ENCODE peak calls at places on chromosomes 5 and 9, in four cellular contexts. One of them, this sample, is unnamed.

GRCh38 chr5:34534237-34535108 is 121.7 kb upstream of the RAI14 start:
- DNase-seq in neuronal stem cell: no peak
- DNase-seq in H9: no peak
- DNase-seq in H1: no peak
- DNase-seq in this sample: peak

GRCh38 chr9:134475051-134475790 is 149.0 kb downstream of the RXRA start:
- DNase-seq in H1: no peak
- DNase-seq in neuronal stem cell: no peak
- DNase-seq in H9: no peak
- DNase-seq in this sample: peak

GRCh38 chr5:68375540-68375939 is 160.0 kb downstream of the PIK3R1 start:
- DNase-seq in H1: no peak
- DNase-seq in neuronal stem cell: no peak
- DNase-seq in H9: no peak
- DNase-seq in this sample: no peak

GRCh38 chr5:1008451-1009358 is at the start of gene NKD2:
- DNase-seq in H9: no peak
- DNase-seq in neuronal stem cell: peak
- DNase-seq in H1: peak
- DNase-seq in this sample: peak

GRCh38 chr5:153866176-153866575 is 172.5 kb downstream of the FAM114A2 start:
- DNase-seq in H9: no peak
- DNase-seq in neuronal stem cell: no peak
- DNase-seq in H1: no peak
- DNase-seq in this sample: no peak

GRCh38 chr5:19608434-19608833 is 379.6 kb downstream of the CDH18 start:
- DNase-seq in neuronal stem cell: no peak
- DNase-seq in H9: no peak
- DNase-seq in H1: no peak
- DNase-seq in this sample: peak

GRCh38 chr5:135599421-135600140 is 20.8 kb upstream of the CXCL14 start:
- DNase-seq in H1: peak
- DNase-seq in neuronal stem cell: no peak
- DNase-seq in H9: no peak
- DNase-seq in this sample: no peak

GRCh38 chr5:54484219-54484894 is 28.9 kb downstream of the HSPB3 start:
- DNase-seq in neuronal stem cell: no peak
- DNase-seq in H1: no peak
- DNase-seq in H9: no peak
- DNase-seq in this sample: no peak

GRCh38 chr9:11144750-11145149 is 531.9 kb upstream of the PTPRD start:
- DNase-seq in neuronal stem cell: no peak
- DNase-seq in H9: no peak
- DNase-seq in H1: no peak
- DNase-seq in this sample: no peak

GRCh38 chr5:80082731-80083114 is 47.6 kb downstream of the THBS4 start:
- DNase-seq in H1: peak
- DNase-seq in H9: peak
- DNase-seq in neuronal stem cell: peak
- DNase-seq in this sample: peak

GRCh38 chr5:141492168-141492885 is 3.4 kb downstream of the PCDHGC5 start:
- DNase-seq in H9: peak
- DNase-seq in H1: no peak
- DNase-seq in neuronal stem cell: no peak
- DNase-seq in this sample: no peak

GRCh38 chr5:68730220-68731010 is 363.4 kb upstream of the SLC30A5 start:
- DNase-seq in neuronal stem cell: no peak
- DNase-seq in H9: no peak
- DNase-seq in H1: no peak
- DNase-seq in this sample: peak

GRCh38 chr9:2742214-2742613 is 24.9 kb downstream of the KCNV2 start:
- DNase-seq in neuronal stem cell: no peak
- DNase-seq in H1: no peak
- DNase-seq in H9: no peak
- DNase-seq in this sample: peak

GRCh38 chr5:14257995-14258403 is 114.9 kb downstream of the TRIO start:
- DNase-seq in H9: no peak
- DNase-seq in H1: no peak
- DNase-seq in neuronal stem cell: no peak
- DNase-seq in this sample: no peak

GRCh38 chr5:168409601-168410458 is 76.4 kb upstream of the RARS1 start:
- DNase-seq in H1: no peak
- DNase-seq in neuronal stem cell: no peak
- DNase-seq in H9: no peak
- DNase-seq in this sample: peak

GRCh38 chr5:179381691-179382090 is 36.4 kb upstream of the ADAMTS2 start:
- DNase-seq in H9: peak
- DNase-seq in neuronal stem cell: no peak
- DNase-seq in H1: no peak
- DNase-seq in this sample: no peak

GRCh38 chr5:35115920-35116319 is 68.2 kb upstream of the AGXT2 start:
- DNase-seq in H1: no peak
- DNase-seq in H9: no peak
- DNase-seq in neuronal stem cell: no peak
- DNase-seq in this sample: peak

GRCh38 chr5:119054082-119054481 is 16.8 kb upstream of the DMXL1 start:
- DNase-seq in H1: no peak
- DNase-seq in neuronal stem cell: no peak
- DNase-seq in H9: no peak
- DNase-seq in this sample: no peak

GRCh38 chr5:157513182-157513581 is 53.2 kb downstream of the NIPAL4 start:
- DNase-seq in neuronal stem cell: no peak
- DNase-seq in H9: no peak
- DNase-seq in H1: no peak
- DNase-seq in this sample: no peak

GRCh38 chr5:58786904-58787303 is 204.0 kb downstream of the RAB3C start:
- DNase-seq in H9: no peak
- DNase-seq in H1: no peak
- DNase-seq in neuronal stem cell: no peak
- DNase-seq in this sample: no peak

GRCh38 chr5:151757233-151758140 is 944 bp downstream of the ATOX1 start:
- DNase-seq in H9: no peak
- DNase-seq in H1: no peak
- DNase-seq in neuronal stem cell: no peak
- DNase-seq in this sample: peak

GRCh38 chr5:2181164-2181956 is 298.6 kb upstream of the IRX4 start:
- DNase-seq in neuronal stem cell: no peak
- DNase-seq in H1: no peak
- DNase-seq in H9: no peak
- DNase-seq in this sample: no peak

GRCh38 chr5:174553556-174553955 is 170.8 kb upstream of the MSX2 start:
- DNase-seq in neuronal stem cell: no peak
- DNase-seq in H1: no peak
- DNase-seq in H9: no peak
- DNase-seq in this sample: no peak

GRCh38 chr9:16175461-16175860 is 622.6 kb downstream of the CCDC171 start:
- DNase-seq in neuronal stem cell: no peak
- DNase-seq in H9: no peak
- DNase-seq in H1: no peak
- DNase-seq in this sample: no peak

GRCh38 chr5:161269125-161269524 is 277.4 kb downstream of the GABRB2 start:
- DNase-seq in H9: no peak
- DNase-seq in neuronal stem cell: no peak
- DNase-seq in H1: no peak
- DNase-seq in this sample: no peak

GRCh38 chr5:154475613-154476342 is 2.2 kb downstream of the HAND1 start:
- DNase-seq in H1: peak
- DNase-seq in H9: peak
- DNase-seq in neuronal stem cell: peak
- DNase-seq in this sample: peak

GRCh38 chr5:16600397-16600796 is 16.4 kb downstream of the RETREG1 start:
- DNase-seq in H9: no peak
- DNase-seq in H1: no peak
- DNase-seq in neuronal stem cell: no peak
- DNase-seq in this sample: no peak

GRCh38 chr5:150055707-150056443 is 30.5 kb downstream of the CSF1R start:
- DNase-seq in H9: no peak
- DNase-seq in H1: no peak
- DNase-seq in neuronal stem cell: no peak
- DNase-seq in this sample: no peak

GRCh38 chr9:137580958-137581331 is 2.2 kb upstream of the DPH7 start:
- DNase-seq in H9: no peak
- DNase-seq in H1: no peak
- DNase-seq in neuronal stem cell: no peak
- DNase-seq in this sample: no peak

GRCh38 chr5:4189317-4189716 is 593.7 kb downstream of the IRX1 start:
- DNase-seq in H9: no peak
- DNase-seq in neuronal stem cell: no peak
- DNase-seq in H1: no peak
- DNase-seq in this sample: no peak

GRCh38 chr9:113537227-113537810 is 73.8 kb downstream of the RGS3 start:
- DNase-seq in H9: no peak
- DNase-seq in neuronal stem cell: no peak
- DNase-seq in H1: no peak
- DNase-seq in this sample: no peak

GRCh38 chr5:96751203-96752169 is 56.3 kb downstream of the ERAP1 start:
- DNase-seq in H1: no peak
- DNase-seq in neuronal stem cell: no peak
- DNase-seq in H9: no peak
- DNase-seq in this sample: no peak

GRCh38 chr9:114830546-114830945 is 24.7 kb upstream of the TNFSF15 start:
- DNase-seq in H1: no peak
- DNase-seq in H9: no peak
- DNase-seq in neuronal stem cell: no peak
- DNase-seq in this sample: no peak

GRCh38 chr9:95757483-95757882 is 118.0 kb upstream of the ERCC6L2 start:
- DNase-seq in neuronal stem cell: no peak
- DNase-seq in H9: no peak
- DNase-seq in H1: no peak
- DNase-seq in this sample: no peak

GRCh38 chr9:107049825-107050184 is 186.8 kb downstream of the ZNF462 start:
- DNase-seq in neuronal stem cell: no peak
- DNase-seq in H1: no peak
- DNase-seq in H9: peak
- DNase-seq in this sample: no peak
- H2BK12ac ChIP-seq in neuronal stem cell: no peak
- H2BK12ac ChIP-seq in H1: no peak
- H2BK12ac ChIP-seq in H9: no peak
- H2BK12ac ChIP-seq in this sample: no peak

GRCh38 chr5:140146523-140146842 is 20.7 kb downstream of the IGIP start:
- DNase-seq in H9: no peak
- DNase-seq in H1: no peak
- DNase-seq in neuronal stem cell: no peak
- DNase-seq in this sample: no peak
- H2BK12ac ChIP-seq in H9: no peak
- H2BK12ac ChIP-seq in H1: no peak
- H2BK12ac ChIP-seq in neuronal stem cell: no peak
- H2BK12ac ChIP-seq in this sample: no peak

GRCh38 chr9:128001411-128002298 is 20.9 kb upstream of the EEIG1 start:
- DNase-seq in H9: peak
- DNase-seq in neuronal stem cell: no peak
- DNase-seq in H1: peak
- DNase-seq in this sample: peak

GRCh38 chr9:128002959-128003358 is 22.2 kb upstream of the EEIG1 start:
- DNase-seq in neuronal stem cell: no peak
- DNase-seq in H9: no peak
- DNase-seq in H1: no peak
- DNase-seq in this sample: no peak

GRCh38 chr9:128005938-128006337 is 25.1 kb upstream of the EEIG1 start:
- DNase-seq in neuronal stem cell: no peak
- DNase-seq in H1: no peak
- DNase-seq in H9: no peak
- DNase-seq in this sample: peak

GRCh38 chr9:128006360-128007024 is 25.7 kb upstream of the EEIG1 start:
- DNase-seq in neuronal stem cell: no peak
- DNase-seq in H9: no peak
- DNase-seq in H1: no peak
- DNase-seq in this sample: peak

DNA sequence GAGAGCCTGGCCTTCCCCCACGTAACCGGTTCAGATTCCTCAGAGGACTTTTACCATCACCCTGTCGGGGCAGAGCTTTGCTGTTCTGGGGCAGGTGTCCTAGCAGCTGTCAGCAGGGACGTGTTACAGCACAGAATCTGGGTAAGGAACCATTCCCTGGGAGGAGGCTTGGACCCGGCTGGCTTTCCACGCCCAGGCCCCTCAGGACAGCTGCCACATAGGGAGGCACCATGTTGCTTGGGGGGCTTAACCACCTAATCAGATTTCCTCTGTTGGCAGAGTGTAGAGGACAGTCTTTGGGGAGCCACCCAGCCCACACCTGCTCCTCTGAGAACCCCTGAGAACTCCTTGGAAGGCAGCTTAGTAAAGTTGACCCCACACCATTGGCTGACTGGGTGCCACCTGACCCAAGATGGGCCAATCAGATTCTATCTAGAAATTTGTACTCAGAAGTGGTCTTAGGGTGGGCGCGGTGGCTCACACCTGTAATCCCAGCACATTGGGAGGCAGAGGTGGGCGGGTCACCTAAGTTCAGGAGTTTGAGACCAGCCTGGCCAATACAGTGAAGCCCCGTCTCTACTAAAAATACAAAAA is 23.3 kb upstream of the EEIG1 start:
- DNase-seq in neuronal stem cell: no peak
- DNase-seq in H1: no peak
- DNase-seq in H9: no peak
- DNase-seq in this sample: no peak
- H2BK12ac ChIP-seq in neuronal stem cell: no peak
- H2BK12ac ChIP-seq in H1: no peak
- H2BK12ac ChIP-seq in H9: no peak
- H2BK12ac ChIP-seq in this sample: peak

GRCh38 chr9:125674981-125675973 is 31.7 kb downstream of the MAPKAP1 start:
- DNase-seq in H9: no peak
- DNase-seq in H1: no peak
- DNase-seq in neuronal stem cell: no peak
- DNase-seq in this sample: peak
- H2BK12ac ChIP-seq in H9: no peak
- H2BK12ac ChIP-seq in H1: no peak
- H2BK12ac ChIP-seq in neuronal stem cell: no peak
- H2BK12ac ChIP-seq in this sample: no peak

GRCh38 chr5:74413403-74414060 is 227.0 kb downstream of the ENC1 start:
- DNase-seq in H9: no peak
- DNase-seq in H1: no peak
- DNase-seq in neuronal stem cell: no peak
- DNase-seq in this sample: no peak
- H2BK12ac ChIP-seq in H9: no peak
- H2BK12ac ChIP-seq in H1: no peak
- H2BK12ac ChIP-seq in neuronal stem cell: no peak
- H2BK12ac ChIP-seq in this sample: no peak

This sample was measured in mesenchymal stem cell.